ENCODE peak calls at places on chromosomes 2 and 18, in six cellular contexts. J, D, Y, V, S and O are unnamed samples.

GRCh38 chr2:191266201-191266600 is 21.0 kb downstream of the MYO1B start:
- DNase-seq in D (no peak), J (no peak), Y (no peak), V (no peak), S (no peak), O (no peak)

GRCh38 chr2:167803449-167803988 is 443.9 kb downstream of the STK39 start:
- DNase-seq in V (no peak), S (no peak), Y (no peak), J (no peak), D (no peak), O (no peak)

GRCh38 chr2:161988589-161988988 is 85.4 kb downstream of the DPP4 start:
- DNase-seq in Y (no peak), S (no peak), J (no peak), D (peak; percentile 67), V (no peak), O (no peak)

GRCh38 chr2:126785236-126785635 is 113.5 kb upstream of the TEX51 start:
- DNase-seq in V (no peak), D (no peak), Y (no peak), S (no peak), J (no peak), O (no peak)

GRCh38 chr18:48582946-48583345 is 44.1 kb downstream of the CTIF start:
- DNase-seq in Y (no peak), D (no peak), J (no peak), V (no peak), S (no peak), O (no peak)

GRCh38 chr18:62420151-62420512 is 95.0 kb downstream of the TNFRSF11A start:
- DNase-seq in V (no peak), J (no peak), D (no peak), Y (peak; percentile 4), S (no peak), O (no peak)

GRCh38 chr2:237277151-237277550 is 136.8 kb downstream of the COL6A3 start:
- DNase-seq in Y (no peak), D (no peak), V (no peak), S (no peak), J (no peak), O (no peak)

GRCh38 chr2:218344755-218345417 is 11.8 kb upstream of the CATIP start:
- DNase-seq in S (no peak), Y (no peak), J (no peak), D (no peak), V (no peak), O (no peak)

GRCh38 chr18:49371073-49371472 is 89.4 kb downstream of the DYM start:
- DNase-seq in V (no peak), S (no peak), Y (no peak), D (no peak), J (no peak), O (no peak)